ENCODE peak calls at places on chromosomes 3 and 15, in eight cellular contexts. G is heart left ventricle, N is ovary, L is stomach, J is upper lobe of left lung, S is adrenal gland, C is endothelial cell of umbilical vein, A is uterus. U is an unnamed sample.

GRCh38 chr3:89845053-89845452 is 737.6 kb downstream of the EPHA3 start:
- DNase-seq in L (no peak), C (no peak), G (no peak), S (no peak), A (no peak), J (no peak), N (no peak), U (no peak)

GRCh38 chr3:25423780-25424179 is 4.3 kb upstream of the RARB start:
- DNase-seq in S (no peak), C (no peak), G (no peak), N (no peak), J (no peak), L (no peak), A (no peak), U (no peak)

GRCh38 chr3:38094999-38095398 is 41.9 kb downstream of the ACAA1 start:
- DNase-seq in C (no peak), J (peak), L (no peak), G (no peak), A (no peak), S (no peak), N (no peak), U (no peak)

GRCh38 chr15:78898540-78898939 is 25.9 kb downstream of the MORF4L1 start:
- DNase-seq in G (no peak), A (no peak), S (no peak), N (no peak), J (no peak), L (no peak), C (no peak), U (no peak)

GRCh38 chr3:58973796-58974195 is 76.0 kb downstream of the CFAP20DC start:
- DNase-seq in C (no peak), A (no peak), S (peak), G (no peak), J (no peak), N (no peak), L (no peak), U (no peak)

GRCh38 chr3:196189608-196190347 is 21.4 kb downstream of the ZDHHC19 start:
- DNase-seq in A (no peak), L (no peak), J (no peak), C (no peak), S (no peak), G (no peak), N (peak), U (no peak)

GRCh38 chr3:195556390-195556789 is 13.3 kb upstream of the PPP1R2 start:
- DNase-seq in G (no peak), L (no peak), N (no peak), J (no peak), C (no peak), S (no peak), A (no peak), U (no peak)

GRCh38 chr15:41017051-41017735 is 63.9 kb downstream of the CHAC1 start:
- DNase-seq in G (no peak), C (peak), L (no peak), S (no peak), A (no peak), J (no peak), N (no peak), U (no peak)

GRCh38 chr3:142940000-142940399 is 23.5 kb downstream of the PAQR9 start:
- DNase-seq in N (no peak), S (no peak), L (no peak), G (no peak), C (no peak), J (no peak), A (no peak), U (no peak)

GRCh38 chr3:169879013-169879412 is 9.3 kb upstream of the LRRC31 start:
- DNase-seq in L (no peak), S (no peak), G (no peak), C (no peak), N (no peak), A (no peak), J (no peak), U (no peak)

GRCh38 chr3:173932624-173933023 is 535.1 kb downstream of the NLGN1 start:
- DNase-seq in J (no peak), A (no peak), L (no peak), N (no peak), C (peak), S (no peak), G (no peak), U (peak)

GRCh38 chr3:56054827-56055226 is 413.4 kb downstream of the ERC2 start:
- DNase-seq in G (no peak), L (no peak), J (no peak), N (no peak), S (no peak), A (no peak), C (no peak), U (no peak)

GRCh38 chr15:101496198-101496986 is 6.9 kb upstream of the PCSK6 start:
- DNase-seq in J (no peak), L (no peak), S (no peak), C (no peak), A (no peak), G (no peak), N (no peak), U (no peak)

GRCh38 chr3:49644684-49645083 is 29.5 kb upstream of the APEH start:
- DNase-seq in J (no peak), L (no peak), G (no peak), A (no peak), C (no peak), S (no peak), N (no peak), U (no peak)

GRCh38 chr3:28077566-28077965 is 163.9 kb upstream of the CMC1 start:
- DNase-seq in G (no peak), L (no peak), N (no peak), A (no peak), C (peak), S (peak), J (no peak), U (peak)

GRCh38 chr3:54157860-54158259 is 35.5 kb downstream of the CACNA2D3 start:
- DNase-seq in L (no peak), C (no peak), N (no peak), J (no peak), A (no peak), G (no peak), S (no peak), U (no peak)

GRCh38 chr15:63402498-63403253 is 21.0 kb upstream of the CA12 start:
- DNase-seq in L (no peak), G (no peak), A (no peak), J (no peak), N (no peak), S (no peak), C (peak), U (peak)

GRCh38 chr3:58386966-58387365 is 46.7 kb downstream of the PDHB start:
- DNase-seq in S (peak), C (peak), G (peak), L (peak), J (no peak), N (no peak), A (peak), U (no peak)

GRCh38 chr15:99613481-99613880 is 47.7 kb downstream of the MEF2A start:
- DNase-seq in G (no peak), S (no peak), C (no peak), A (no peak), J (no peak), N (no peak), L (no peak), U (no peak)

DNA sequence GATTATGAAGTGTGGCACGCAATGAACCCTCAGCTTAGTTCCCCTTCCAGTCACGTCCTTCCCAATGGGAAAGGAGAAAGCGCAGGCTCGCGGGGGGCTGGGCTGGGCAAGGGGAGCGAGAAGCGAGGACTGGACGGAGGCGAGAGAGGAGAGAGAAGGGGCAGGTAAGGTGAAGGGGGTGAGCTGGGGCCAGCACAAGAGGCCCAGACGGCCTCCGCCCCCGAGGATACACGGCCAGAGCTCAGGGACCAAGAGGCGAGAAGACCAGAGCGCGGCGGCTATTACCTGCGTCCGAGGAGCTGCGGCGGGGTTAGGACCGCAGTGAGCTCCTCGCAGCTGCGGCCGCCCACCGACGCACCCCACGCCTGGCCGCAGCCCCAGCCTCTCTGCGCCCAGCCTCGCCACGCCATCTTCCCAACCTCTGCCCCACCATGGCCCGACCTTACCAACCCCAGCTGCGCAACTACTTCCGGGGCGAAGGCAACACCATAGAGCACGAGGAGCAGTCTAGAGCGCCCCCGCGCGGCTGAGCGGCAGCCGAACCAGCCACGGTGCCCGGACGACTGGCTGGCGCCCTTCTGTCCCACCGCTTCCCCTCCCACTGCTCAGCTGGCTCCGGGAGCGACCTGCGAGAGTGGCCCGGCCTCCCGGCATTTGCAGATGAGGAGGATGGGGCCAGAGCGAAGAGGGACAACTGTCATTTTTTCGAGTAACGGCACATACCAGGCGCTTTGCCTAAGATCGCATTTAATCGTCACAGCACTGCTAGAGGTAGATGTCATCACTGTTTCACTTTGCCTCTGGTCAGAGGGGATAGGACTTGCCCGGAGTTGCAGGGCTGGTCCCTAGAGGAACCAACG is at the start of gene PARL:
- DNase-seq in N (peak), S (peak), A (peak), J (peak), C (peak), G (peak), L (peak), U (peak)
- TF ChIP-seq POLR2A in N (no peak), S (peak), A (peak), J (peak), C (peak), G (no peak), L (no peak), U (peak)

GRCh38 chr3:186757214-186757613 is 26.2 kb upstream of the EIF4A2 start:
- DNase-seq in G (no peak), N (no peak), A (no peak), J (no peak), S (no peak), C (no peak), L (no peak), U (no peak)
- TF ChIP-seq POLR2A in G (no peak), N (no peak), A (no peak), J (no peak), S (no peak), C (no peak), L (no peak), U (no peak)

GRCh38 chr3:141336672-141337522 is 31.4 kb upstream of the ZBTB38 start:
- DNase-seq in J (no peak), A (no peak), N (no peak), S (no peak), C (no peak), L (no peak), G (no peak), U (peak)
- TF ChIP-seq POLR2A in J (no peak), A (no peak), N (no peak), S (no peak), C (no peak), L (no peak), G (no peak), U (no peak)

GRCh38 chr15:66494262-66494661 is 3.3 kb downstream of the SNAPC5 start:
- DNase-seq in J (no peak), S (no peak), G (no peak), L (no peak), A (no peak), C (no peak), N (no peak), U (no peak)

GRCh38 chr15:66502491-66502890 is 2.2 kb downstream of the RPL4 start:
- DNase-seq in G (no peak), C (no peak), S (no peak), J (no peak), A (no peak), L (no peak), N (no peak), U (no peak)

GRCh38 chr15:66498501-66499386 is 1.2 kb upstream of the SNAPC5 start:
- DNase-seq in J (no peak), S (no peak), N (no peak), L (no peak), G (no peak), C (peak), A (no peak), U (no peak)

GRCh38 chr15:66496951-66497501 is 536 bp downstream of the SNAPC5 start:
- DNase-seq in A (peak), S (peak), C (no peak), G (no peak), L (no peak), N (no peak), J (no peak), U (no peak)

DNA sequence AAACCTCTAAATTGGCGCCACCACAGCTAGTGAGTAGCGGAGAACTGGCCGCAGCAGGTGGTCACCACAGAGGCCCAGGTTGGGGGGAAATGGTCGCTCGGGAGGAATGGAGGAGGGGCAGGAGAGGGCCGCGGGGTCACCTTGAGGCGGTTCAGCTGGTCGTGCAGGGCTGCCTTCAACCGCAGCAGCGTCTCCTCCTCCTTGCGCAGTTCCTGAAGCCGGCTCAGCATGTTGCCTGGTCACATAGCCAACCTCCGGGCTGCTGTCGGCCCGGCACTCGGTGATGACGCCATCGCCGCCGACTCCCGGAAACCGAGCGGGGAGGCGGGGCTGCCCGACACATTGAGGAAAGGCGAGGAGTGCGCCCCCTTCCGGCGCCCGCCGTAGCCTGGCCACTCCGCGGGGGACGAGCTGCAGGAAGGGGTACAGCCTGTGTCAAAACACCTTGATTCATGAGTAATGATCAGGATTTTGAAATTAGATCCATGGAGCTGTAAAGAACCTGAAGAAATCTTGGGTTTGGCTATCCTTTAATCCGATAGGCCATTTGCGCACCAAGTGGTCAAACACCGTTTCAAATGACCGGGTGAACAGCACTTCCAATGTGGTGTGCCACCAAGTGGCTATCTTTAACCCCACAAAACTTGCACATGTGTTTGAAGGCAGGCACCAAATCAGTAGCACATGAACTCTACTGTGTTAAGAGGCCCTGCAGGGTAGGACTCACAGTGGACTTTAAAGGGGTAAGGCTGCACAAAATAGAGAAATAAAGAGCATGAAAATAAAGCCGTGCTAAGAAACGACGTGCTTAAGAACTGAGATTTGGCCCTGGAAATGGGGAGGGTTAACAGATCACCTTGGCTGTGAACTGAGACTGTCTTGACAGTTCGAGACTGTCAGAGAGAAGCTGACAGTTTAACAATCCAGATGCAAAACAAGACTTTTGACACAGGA is at the start of gene SNAPC5:
- DNase-seq in N (peak), S (peak), L (peak), J (peak), C (peak), A (peak), G (peak), U (peak)
- TF ChIP-seq POLR2A in N (peak), S (peak), L (no peak), J (peak), C (peak), A (peak), G (no peak), U (peak)